ENCODE peak calls at places on chromosomes 6 and 20, in nine cellular contexts. One of them, this sample, is unnamed.

GRCh38 chr6:166851426-166851825 is 104.9 kb downstream of the RNASET2 start:
- DNase-seq in transverse colon: no peak
- DNase-seq in NCI-H1048: no peak
- DNase-seq in left lung: no peak
- DNase-seq in NCI-H1105: no peak
- DNase-seq in brain microvascular endothelial cell: no peak
- DNase-seq in NCI-H1092 treated with DMSO at 0.1 percent for 48 hours: no peak
- DNase-seq in EH: no peak
- DNase-seq in GM04504: no peak
- DNase-seq in this sample: no peak

GRCh38 chr6:37684801-37685200 is 12.9 kb downstream of the MDGA1 start:
- DNase-seq in transverse colon: no peak
- DNase-seq in NCI-H1048: no peak
- DNase-seq in left lung: no peak
- DNase-seq in NCI-H1105: no peak
- DNase-seq in brain microvascular endothelial cell: no peak
- DNase-seq in NCI-H1092 treated with DMSO at 0.1 percent for 48 hours: no peak
- DNase-seq in EH: no peak
- DNase-seq in GM04504: no peak
- DNase-seq in this sample: no peak

GRCh38 chr6:38572186-38572813 is 67.4 kb downstream of the BTBD9 start:
- DNase-seq in transverse colon: no peak
- DNase-seq in NCI-H1048: no peak
- DNase-seq in left lung: no peak
- DNase-seq in NCI-H1105: no peak
- DNase-seq in brain microvascular endothelial cell: no peak
- DNase-seq in NCI-H1092 treated with DMSO at 0.1 percent for 48 hours: no peak
- DNase-seq in EH: no peak
- DNase-seq in GM04504: no peak
- DNase-seq in this sample: peak

GRCh38 chr20:49964964-49965780 is 17.6 kb upstream of the SNAI1 start:
- DNase-seq in transverse colon: peak
- DNase-seq in NCI-H1048: no peak
- DNase-seq in left lung: no peak
- DNase-seq in NCI-H1105: peak
- DNase-seq in brain microvascular endothelial cell: peak
- DNase-seq in NCI-H1092 treated with DMSO at 0.1 percent for 48 hours: no peak
- DNase-seq in EH: peak
- DNase-seq in GM04504: no peak
- DNase-seq in this sample: peak

GRCh38 chr20:43969069-43969468 is 54.4 kb downstream of the TOX2 start:
- DNase-seq in transverse colon: no peak
- DNase-seq in NCI-H1048: no peak
- DNase-seq in left lung: no peak
- DNase-seq in NCI-H1105: no peak
- DNase-seq in brain microvascular endothelial cell: no peak
- DNase-seq in NCI-H1092 treated with DMSO at 0.1 percent for 48 hours: no peak
- DNase-seq in EH: no peak
- DNase-seq in GM04504: no peak
- DNase-seq in this sample: no peak

GRCh38 chr6:8436956-8437355 is 1.6 kb upstream of the SLC35B3 start:
- DNase-seq in transverse colon: no peak
- DNase-seq in NCI-H1048: no peak
- DNase-seq in left lung: no peak
- DNase-seq in NCI-H1105: no peak
- DNase-seq in brain microvascular endothelial cell: no peak
- DNase-seq in NCI-H1092 treated with DMSO at 0.1 percent for 48 hours: no peak
- DNase-seq in EH: no peak
- DNase-seq in GM04504: no peak
- DNase-seq in this sample: no peak

GRCh38 chr6:56806368-56806767 is 148.5 kb upstream of the BEND6 start:
- DNase-seq in transverse colon: no peak
- DNase-seq in NCI-H1048: no peak
- DNase-seq in left lung: no peak
- DNase-seq in NCI-H1105: no peak
- DNase-seq in brain microvascular endothelial cell: no peak
- DNase-seq in NCI-H1092 treated with DMSO at 0.1 percent for 48 hours: no peak
- DNase-seq in EH: no peak
- DNase-seq in GM04504: no peak
- DNase-seq in this sample: no peak

GRCh38 chr6:30889138-30889885 is 5.0 kb downstream of the DDR1 start:
- DNase-seq in transverse colon: no peak
- DNase-seq in NCI-H1048: no peak
- DNase-seq in left lung: no peak
- DNase-seq in NCI-H1105: no peak
- DNase-seq in brain microvascular endothelial cell: no peak
- DNase-seq in NCI-H1092 treated with DMSO at 0.1 percent for 48 hours: no peak
- DNase-seq in EH: no peak
- DNase-seq in GM04504: no peak
- DNase-seq in this sample: no peak

GRCh38 chr20:19712737-19713260 is 45.3 kb upstream of the RIN2 start:
- DNase-seq in transverse colon: no peak
- DNase-seq in NCI-H1048: no peak
- DNase-seq in left lung: no peak
- DNase-seq in NCI-H1105: no peak
- DNase-seq in brain microvascular endothelial cell: no peak
- DNase-seq in NCI-H1092 treated with DMSO at 0.1 percent for 48 hours: no peak
- DNase-seq in EH: peak
- DNase-seq in GM04504: no peak
- DNase-seq in this sample: no peak

GRCh38 chr20:58797371-58798050 is 53.2 kb downstream of the GNAS-AS1 start:
- DNase-seq in transverse colon: no peak
- DNase-seq in NCI-H1048: no peak
- DNase-seq in left lung: no peak
- DNase-seq in NCI-H1105: no peak
- DNase-seq in brain microvascular endothelial cell: no peak
- DNase-seq in NCI-H1092 treated with DMSO at 0.1 percent for 48 hours: no peak
- DNase-seq in EH: no peak
- DNase-seq in GM04504: no peak
- DNase-seq in this sample: no peak

GRCh38 chr20:62900692-62901584 is 25.4 kb downstream of the DIDO1 start:
- DNase-seq in transverse colon: peak
- DNase-seq in NCI-H1048: no peak
- DNase-seq in left lung: no peak
- DNase-seq in NCI-H1105: peak
- DNase-seq in brain microvascular endothelial cell: no peak
- DNase-seq in NCI-H1092 treated with DMSO at 0.1 percent for 48 hours: no peak
- DNase-seq in EH: no peak
- DNase-seq in GM04504: no peak
- DNase-seq in this sample: no peak

GRCh38 chr6:44186691-44187025 is 28.0 kb downstream of the CAPN11 start:
- DNase-seq in transverse colon: no peak
- DNase-seq in NCI-H1048: no peak
- DNase-seq in left lung: no peak
- DNase-seq in NCI-H1105: no peak
- DNase-seq in brain microvascular endothelial cell: no peak
- DNase-seq in NCI-H1092 treated with DMSO at 0.1 percent for 48 hours: no peak
- DNase-seq in EH: no peak
- DNase-seq in GM04504: no peak
- DNase-seq in this sample: no peak

GRCh38 chr6:136880748-136881460 is 41.2 kb upstream of the SLC35D3 start:
- DNase-seq in transverse colon: no peak
- DNase-seq in NCI-H1048: no peak
- DNase-seq in left lung: no peak
- DNase-seq in NCI-H1105: no peak
- DNase-seq in brain microvascular endothelial cell: no peak
- DNase-seq in NCI-H1092 treated with DMSO at 0.1 percent for 48 hours: no peak
- DNase-seq in EH: no peak
- DNase-seq in GM04504: no peak
- DNase-seq in this sample: no peak

GRCh38 chr6:127937747-127938146 is 36.9 kb upstream of the THEMIS start:
- DNase-seq in transverse colon: no peak
- DNase-seq in NCI-H1048: no peak
- DNase-seq in left lung: no peak
- DNase-seq in NCI-H1105: no peak
- DNase-seq in brain microvascular endothelial cell: no peak
- DNase-seq in NCI-H1092 treated with DMSO at 0.1 percent for 48 hours: no peak
- DNase-seq in EH: no peak
- DNase-seq in GM04504: no peak
- DNase-seq in this sample: no peak

GRCh38 chr6:128327890-128328289 is 192.5 kb downstream of the PTPRK start:
- DNase-seq in transverse colon: peak
- DNase-seq in NCI-H1048: no peak
- DNase-seq in left lung: peak
- DNase-seq in NCI-H1105: no peak
- DNase-seq in brain microvascular endothelial cell: no peak
- DNase-seq in NCI-H1092 treated with DMSO at 0.1 percent for 48 hours: no peak
- DNase-seq in EH: peak
- DNase-seq in GM04504: no peak
- DNase-seq in this sample: peak

GRCh38 chr20:16607364-16608264 is 34.4 kb upstream of the KIF16B start:
- DNase-seq in transverse colon: peak
- DNase-seq in NCI-H1048: no peak
- DNase-seq in left lung: no peak
- DNase-seq in NCI-H1105: no peak
- DNase-seq in brain microvascular endothelial cell: no peak
- DNase-seq in NCI-H1092 treated with DMSO at 0.1 percent for 48 hours: no peak
- DNase-seq in EH: no peak
- DNase-seq in GM04504: no peak
- DNase-seq in this sample: no peak

This sample was measured in T-helper 1 cell.